ENCODE peak calls at places on chromosomes 13 and 19, in eight cellular contexts. C is right cardiac atrium, F is AML-193, Z is breast epithelium, V is NCI-H1417, O is ACHN, Q is kidney epithelial cell, U is NCI-H1105 treated with DMSO at 0.1 percent for 48 hours. B is an unnamed sample.

GRCh38 chr13:22112956-22113750 is 442.3 kb downstream of the FGF9 start:
- DNase-seq in F (no peak), C (no peak), Q (peak), O (no peak), Z (no peak), V (no peak), U (no peak), B (no peak)

GRCh38 chr13:50713849-50714248 is 129.6 kb downstream of the DLEU7 start:
- DNase-seq in U (no peak), F (peak), V (no peak), C (no peak), O (peak), Z (no peak), Q (peak), B (peak)

GRCh38 chr13:62185631-62186256 is 770.1 kb upstream of the PCDH20 start:
- DNase-seq in O (no peak), U (no peak), C (no peak), F (no peak), Z (no peak), V (no peak), Q (no peak), B (no peak)

GRCh38 chr19:17171874-17172273 is 43.3 kb upstream of the USE1 start:
- DNase-seq in Z (no peak), C (no peak), U (no peak), O (no peak), F (no peak), Q (no peak), V (no peak), B (peak)

GRCh38 chr19:18510216-18510615 is 11.7 kb downstream of the ELL start:
- DNase-seq in U (no peak), O (no peak), Q (no peak), F (no peak), C (no peak), V (no peak), Z (no peak), B (no peak)

GRCh38 chr19:54136086-54136863 is 1.3 kb upstream of the CNOT3 start:
- DNase-seq in Z (no peak), V (no peak), Q (no peak), U (no peak), F (no peak), O (no peak), C (peak), B (no peak)

GRCh38 chr13:68261105-68261504 is 1031.0 kb upstream of the PCDH9 start:
- DNase-seq in U (no peak), C (no peak), Z (no peak), O (peak), Q (no peak), F (peak), V (no peak), B (no peak)

GRCh38 chr19:55348317-55349034 is 6.0 kb downstream of the COX6B2 start:
- DNase-seq in Z (no peak), O (no peak), V (no peak), C (peak), Q (no peak), U (no peak), F (no peak), B (no peak)

GRCh38 chr19:5691930-5692784 is 2.1 kb downstream of the RPL36 start:
- DNase-seq in Q (no peak), Z (no peak), C (peak), U (no peak), O (no peak), V (no peak), F (no peak), B (no peak)

GRCh38 chr19:50739841-50740426 is 16.8 kb downstream of the CLEC11A start:
- DNase-seq in Z (no peak), O (no peak), F (no peak), Q (no peak), V (no peak), C (no peak), U (no peak), B (no peak)

GRCh38 chr13:29339386-29340272 is 255.9 kb downstream of the SLC7A1 start:
- DNase-seq in Z (no peak), C (peak), U (no peak), O (no peak), F (no peak), Q (no peak), V (no peak), B (no peak)

GRCh38 chr19:47324502-47324901 is 7.5 kb upstream of the C5AR2 start:
- DNase-seq in C (no peak), V (no peak), F (no peak), Q (no peak), U (no peak), Z (peak), O (no peak), B (no peak)

GRCh38 chr19:35034005-35034502 is 3.8 kb downstream of the SCN1B start:
- DNase-seq in V (no peak), O (no peak), Q (no peak), F (no peak), Z (no peak), U (no peak), C (peak), B (no peak)

GRCh38 chr13:76229281-76229680 is 593.2 kb downstream of the LMO7 start:
- DNase-seq in V (no peak), U (no peak), Q (no peak), F (no peak), O (no peak), Z (no peak), C (no peak), B (no peak)

GRCh38 chr19:9435279-9436268 is at the start of gene ZNF266:
- DNase-seq in F (peak), Q (peak), U (peak), Z (peak), C (peak), O (peak), V (peak), B (peak)

GRCh38 chr19:5801796-5802616 is 2.9 kb upstream of the NRTN start:
- DNase-seq in F (no peak), V (peak), Q (no peak), O (no peak), U (no peak), Z (no peak), C (no peak), B (no peak)

GRCh38 chr19:45115809-45116615 is 23.0 kb downstream of the PPP1R37 start:
- DNase-seq in U (no peak), F (no peak), Q (no peak), Z (no peak), O (no peak), C (peak), V (no peak), B (no peak)

GRCh38 chr13:51832471-51833152 is 12.4 kb downstream of the TMEM272 start:
- DNase-seq in Z (no peak), O (peak), F (peak), C (no peak), Q (no peak), V (no peak), U (no peak), B (peak)